ENCODE peak calls at places on chromosome 9, in eight cellular contexts. Q, F, X, I, A, M, C and J are unnamed samples.

GRCh38 chr9:127567119-127567897 is 44.8 kb upstream of the STXBP1 start:
- DNase-seq in Q (no peak), F (peak; percentile 59), X (no peak), I (no peak), A (peak; percentile 88), M (no peak), C (no peak), J (no peak)

GRCh38 chr9:36470891-36471290 is 70.8 kb upstream of the RNF38 start:
- DNase-seq in Q (no peak), F (peak; percentile 66), X (peak; percentile 73), I (no peak), A (no peak), M (peak; percentile 89), C (no peak), J (no peak)

GRCh38 chr9:68672215-68672614 is 32.8 kb upstream of the PIP5K1B start:
- DNase-seq in Q (no peak), F (no peak), X (no peak), I (no peak), A (no peak), M (no peak), C (no peak), J (no peak)

GRCh38 chr9:119588874-119589560 is 219.8 kb upstream of the BRINP1 start:
- DNase-seq in Q (no peak), F (no peak), X (no peak), I (no peak), A (no peak), M (no peak), C (no peak), J (no peak)

GRCh38 chr9:87973791-87974292 is 491 bp downstream of the CDK20 start:
- DNase-seq in Q (no peak), F (no peak), X (no peak), I (peak; percentile 1), A (no peak), M (no peak), C (no peak), J (no peak)

GRCh38 chr9:92328225-92328624 is 2.5 kb downstream of the CENPP start:
- DNase-seq in Q (no peak), F (peak; percentile 67), X (no peak), I (no peak), A (no peak), M (peak; percentile 30), C (no peak), J (no peak)

GRCh38 chr9:129509508-129509907 is 111.4 kb downstream of the C9orf50 start:
- DNase-seq in Q (no peak), F (peak; percentile 79), X (no peak), I (no peak), A (no peak), M (no peak), C (no peak), J (no peak)

GRCh38 chr9:128887914-128888350 is 6.0 kb downstream of the LRRC8A start:
- DNase-seq in Q (no peak), F (no peak), X (no peak), I (no peak), A (no peak), M (no peak), C (no peak), J (no peak)

GRCh38 chr9:71333311-71333710 is 211.9 kb upstream of the TRPM3 start:
- DNase-seq in Q (no peak), F (no peak), X (no peak), I (no peak), A (no peak), M (no peak), C (no peak), J (no peak)

GRCh38 chr9:91298304-91298703 is 63.4 kb downstream of the AUH start:
- DNase-seq in Q (no peak), F (peak; percentile 66), X (no peak), I (no peak), A (no peak), M (no peak), C (no peak), J (no peak)

GRCh38 chr9:83701769-83702168 is 6.0 kb downstream of the UBQLN1 start:
- DNase-seq in Q (no peak), F (peak; percentile 83), X (no peak), I (no peak), A (no peak), M (no peak), C (no peak), J (no peak)